ENCODE peak calls at places on chromosomes 6 and 20, in six cellular contexts. K, J, F, B, D and T are unnamed samples.

GRCh38 chr6:142735182-142735581 is 209.8 kb downstream of the HIVEP2 start:
- DNase-seq in F (no peak), D (no peak), J (no peak), B (no peak), K (no peak), T (no peak)

GRCh38 chr6:134429861-134430380 is 112.0 kb upstream of the SGK1 start:
- DNase-seq in D (no peak), K (no peak), J (no peak), F (peak), B (no peak), T (no peak)

GRCh38 chr20:59508729-59509128 is 95.6 kb upstream of the PHACTR3 start:
- DNase-seq in F (no peak), J (no peak), D (no peak), K (no peak), B (no peak), T (no peak)

GRCh38 chr20:62631336-62632317 is 10.7 kb upstream of the SLCO4A1 start:
- DNase-seq in B (no peak), J (no peak), K (no peak), D (no peak), F (no peak), T (no peak)

GRCh38 chr20:7859371-7859802 is 80.9 kb downstream of the HAO1 start:
- DNase-seq in J (peak), K (peak), B (no peak), D (peak), F (no peak), T (no peak)

GRCh38 chr6:150403458-150404245 is 34.8 kb downstream of the IYD start:
- DNase-seq in D (no peak), F (no peak), K (no peak), J (no peak), B (no peak), T (no peak)

GRCh38 chr6:163620670-163621330 is 206.3 kb downstream of the QKI start:
- DNase-seq in B (no peak), J (no peak), F (no peak), K (no peak), D (no peak), T (no peak)

GRCh38 chr6:16367584-16367970 is 129.2 kb downstream of the GMPR start:
- DNase-seq in K (no peak), J (no peak), F (no peak), D (no peak), B (no peak), T (no peak)

GRCh38 chr20:7980332-7981046 is 39.1 kb downstream of the TMX4 start:
- DNase-seq in F (peak), D (peak), J (peak), K (no peak), B (peak), T (peak)

GRCh38 chr6:129679758-129680157 is 30.2 kb downstream of the ARHGAP18 start:
- DNase-seq in J (no peak), D (no peak), F (peak), B (no peak), K (no peak), T (no peak)
- TF ChIP-seq ZNF274 in J (no peak), D (no peak), F (no peak), B (no peak), K (no peak), T (no peak)

GRCh38 chr20:51277961-51278360 is 255.1 kb upstream of the KCNG1 start:
- DNase-seq in F (no peak), K (no peak), D (no peak), J (no peak), B (no peak), T (no peak)

GRCh38 chr20:51276331-51276730 is 253.4 kb upstream of the KCNG1 start:
- DNase-seq in K (no peak), J (no peak), D (no peak), B (no peak), F (no peak), T (no peak)

GRCh38 chr20:51272392-51272791 is 249.5 kb upstream of the KCNG1 start:
- DNase-seq in J (no peak), B (no peak), F (no peak), D (no peak), K (no peak), T (no peak)

GRCh38 chr20:51275181-51275580 is 252.3 kb upstream of the KCNG1 start:
- DNase-seq in B (no peak), K (no peak), J (no peak), D (no peak), F (no peak), T (no peak)

DNA sequence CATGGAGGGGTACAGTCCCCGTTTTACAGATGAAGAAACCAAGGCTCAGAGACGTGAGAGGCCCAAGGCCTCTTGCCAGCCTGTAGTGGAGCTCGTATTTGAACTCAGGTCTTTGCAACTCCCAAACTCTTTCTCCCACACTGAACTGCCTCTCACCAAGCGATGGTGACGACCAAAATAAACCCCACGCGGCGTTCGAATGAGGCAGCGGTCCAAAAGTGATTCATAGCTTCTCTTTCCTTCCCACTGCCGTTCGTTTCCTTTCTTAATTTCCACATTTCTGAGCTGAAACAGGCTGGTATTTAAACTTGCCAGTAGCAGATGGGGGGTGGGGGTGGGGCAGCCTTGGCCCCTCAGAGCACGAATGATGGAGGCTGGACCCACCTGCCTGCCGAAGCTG is 252.9 kb upstream of the KCNG1 start:
- DNase-seq in D (no peak), K (no peak), J (no peak), F (no peak), B (no peak), T (no peak)
- TF ChIP-seq ZNF274 in D (no peak), K (no peak), J (no peak), F (no peak), B (no peak), T (no peak)

GRCh38 chr20:4512891-4513550 is 208.7 kb upstream of the PRND start:
- DNase-seq in D (no peak), F (no peak), K (no peak), J (peak), B (no peak), T (peak)
- TF ChIP-seq ZNF274 in D (no peak), F (no peak), K (no peak), J (no peak), B (no peak), T (no peak)

DNA sequence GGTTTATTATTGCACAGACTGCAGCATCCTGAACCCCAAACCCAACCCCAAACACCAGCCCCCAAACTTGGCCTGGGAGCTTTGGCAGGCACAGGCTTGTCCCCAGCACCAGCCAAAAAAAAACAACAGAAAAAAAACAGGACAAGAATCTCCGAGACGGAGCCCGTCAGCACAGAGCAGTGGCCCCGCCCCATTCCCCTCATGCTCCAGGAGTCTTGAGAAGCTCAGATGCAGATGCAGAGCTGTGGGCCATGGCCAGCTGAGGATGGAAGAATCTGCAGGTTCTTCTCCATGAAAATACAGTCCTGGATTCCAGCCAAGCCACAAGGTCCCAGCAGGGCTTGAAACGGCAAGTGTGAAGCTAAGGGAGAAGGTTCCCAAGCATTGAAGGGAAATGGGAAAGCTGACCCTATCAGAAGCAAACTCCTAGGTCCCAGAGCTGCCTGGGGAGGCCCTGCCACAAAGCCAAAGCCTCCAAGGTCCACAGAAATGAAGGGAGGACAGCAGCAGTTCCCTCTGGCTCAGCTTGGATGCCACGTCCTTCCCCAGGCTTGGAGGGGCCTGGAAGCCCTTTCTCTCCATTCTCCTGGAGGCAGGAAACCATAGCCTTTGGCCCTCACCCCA is 75.2 kb downstream of the JPH2 start:
- DNase-seq in J (no peak), F (no peak), D (peak), K (no peak), B (no peak), T (no peak)
- TF ChIP-seq ZNF274 in J (no peak), F (no peak), D (no peak), K (no peak), B (no peak), T (no peak)

GRCh38 chr20:1833728-1834726 is 61.2 kb upstream of the SIRPA start:
- DNase-seq in B (no peak), F (no peak), J (no peak), K (no peak), D (no peak), T (no peak)
- TF ChIP-seq ZNF274 in B (no peak), F (no peak), J (no peak), K (no peak), D (no peak), T (no peak)

GRCh38 chr6:70957284-70957617 is 391 bp upstream of the B3GAT2 start:
- DNase-seq in K (no peak), B (no peak), J (no peak), F (no peak), D (no peak), T (no peak)

GRCh38 chr6:70955441-70956190 is 1.2 kb downstream of the B3GAT2 start:
- DNase-seq in K (peak), F (peak), J (peak), D (peak), B (peak), T (peak)

GRCh38 chr6:70956191-70956450 is 739 bp downstream of the B3GAT2 start:
- DNase-seq in D (no peak), J (no peak), B (no peak), F (no peak), K (no peak), T (no peak)

GRCh38 chr6:70954750-70955149 is 2.1 kb downstream of the B3GAT2 start:
- DNase-seq in J (no peak), F (no peak), B (no peak), D (no peak), K (no peak), T (no peak)

GRCh38 chr6:70956451-70957283 is at the start of gene B3GAT2:
- DNase-seq in D (peak), J (no peak), B (no peak), K (no peak), F (no peak), T (no peak)
- TF ChIP-seq ZNF274 in D (no peak), J (no peak), B (no peak), K (no peak), F (no peak), T (no peak)

DNA sequence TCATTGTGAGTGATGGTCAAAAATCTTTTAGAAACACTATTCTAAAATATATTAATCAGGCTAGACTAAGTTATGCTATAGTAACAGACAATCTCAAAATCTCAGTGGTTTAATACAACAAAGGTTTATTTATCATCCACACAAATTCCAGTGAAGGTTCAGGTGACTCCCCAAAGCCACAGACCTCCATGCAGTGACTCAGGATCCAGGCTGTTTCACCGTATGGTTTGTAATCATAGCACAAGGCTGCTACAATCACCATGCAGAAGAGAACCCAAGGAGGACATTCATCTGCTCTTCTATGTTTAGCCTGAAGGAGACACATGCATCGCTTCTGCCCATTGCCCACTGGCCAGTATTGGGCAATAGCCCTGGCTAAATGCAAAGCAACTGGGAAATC is 46.2 kb downstream of the BFSP1 start:
- DNase-seq in B (no peak), K (no peak), D (no peak), F (no peak), J (no peak), T (no peak)
- TF ChIP-seq ZNF274 in B (no peak), K (no peak), D (no peak), F (no peak), J (no peak), T (no peak)